ENCODE peak calls at places on chromosome 18, in seven cellular contexts. M is transverse colon, S is astrocyte, E is PC-9, W is tibial artery, T is adrenal gland, V is HCT116. R is an unnamed sample.

GRCh38 chr18:23307567-23308295 is 145.4 kb upstream of the RIOK3 start:
- DNase-seq in S (peak; percentile 76), M (no peak), W (no peak), E (no peak), T (no peak), V (peak; percentile 16), R (no peak)

GRCh38 chr18:76246579-76246978 is 248.5 kb downstream of the ZNF516 start:
- DNase-seq in S (peak; percentile 64), E (no peak), M (no peak), V (no peak), W (no peak), T (no peak), R (no peak)

GRCh38 chr18:54140641-54141040 is 83.8 kb downstream of the MBD2 start:
- DNase-seq in E (no peak), S (peak; percentile 66), M (no peak), W (no peak), V (no peak), T (no peak), R (no peak)

GRCh38 chr18:73283788-73284187 is 416.0 kb upstream of the NETO1 start:
- DNase-seq in T (no peak), S (peak; percentile 73), V (no peak), E (no peak), W (no peak), M (no peak), R (no peak)

GRCh38 chr18:46051731-46052461 is 20.2 kb downstream of the PSTPIP2 start:
- DNase-seq in V (no peak), W (no peak), M (no peak), S (peak; percentile 82), T (peak; percentile 37), E (no peak), R (no peak)

GRCh38 chr18:50424877-50425690 is 50.2 kb downstream of the SKA1 start:
- DNase-seq in M (no peak), T (peak; percentile 96), V (no peak), W (no peak), E (no peak), S (peak; percentile 90), R (no peak)

GRCh38 chr18:8359076-8359475 is 250.2 kb upstream of the RAB12 start:
- DNase-seq in E (no peak), M (no peak), W (no peak), T (no peak), S (no peak), V (no peak), R (no peak)

GRCh38 chr18:3747176-3747973 is 297.4 kb downstream of the TGIF1 start:
- DNase-seq in T (peak; percentile 68), S (peak; percentile 91), V (no peak), M (no peak), W (peak; percentile 48), E (no peak), R (peak; percentile 34)

GRCh38 chr18:55346387-55346786 is 241.6 kb downstream of the TCF4 start:
- DNase-seq in M (no peak), V (no peak), E (no peak), S (no peak), W (no peak), T (no peak), R (no peak)

GRCh38 chr18:22293417-22293816 is 124.0 kb downstream of the GATA6 start:
- DNase-seq in T (peak; percentile 82), W (no peak), S (peak; percentile 64), V (no peak), E (no peak), M (no peak), R (no peak)

GRCh38 chr18:42163316-42163715 is 208.3 kb downstream of the PIK3C3 start:
- DNase-seq in E (no peak), W (no peak), M (no peak), S (no peak), T (no peak), V (no peak), R (no peak)

GRCh38 chr18:8788503-8789429 is 83.4 kb downstream of the MTCL1 start:
- DNase-seq in V (no peak), M (no peak), T (no peak), W (no peak), E (no peak), S (no peak), R (no peak)

GRCh38 chr18:68847219-68847860 is 49.5 kb downstream of the CCDC102B start:
- DNase-seq in M (no peak), V (peak; percentile 19), W (no peak), T (no peak), S (peak; percentile 8), E (no peak), R (no peak)

GRCh38 chr18:79735071-79735980 is 55.7 kb downstream of the CTDP1 start:
- DNase-seq in W (no peak), E (no peak), V (no peak), S (no peak), M (no peak), T (no peak), R (no peak)

GRCh38 chr18:75638597-75639467 is 211.3 kb upstream of the SMIM21 start:
- DNase-seq in M (no peak), E (no peak), S (peak; percentile 61), V (no peak), W (no peak), T (no peak), R (no peak)

GRCh38 chr18:23890589-23890988 is 124.0 kb upstream of the TTC39C start:
- DNase-seq in E (no peak), T (no peak), S (peak; percentile 71), W (no peak), M (no peak), V (no peak), R (no peak)

GRCh38 chr18:3525870-3526420 is 76.0 kb downstream of the TGIF1 start:
- DNase-seq in T (no peak), W (no peak), S (peak; percentile 68), V (no peak), E (no peak), M (peak; percentile 18), R (no peak)

GRCh38 chr18:50780144-50780543 is 39.7 kb downstream of the MRO start:
- DNase-seq in W (no peak), V (no peak), S (no peak), T (no peak), M (no peak), E (no peak), R (no peak)

GRCh38 chr18:58038063-58038462 is 6.0 kb upstream of the NEDD4L start:
- DNase-seq in W (no peak), M (no peak), V (no peak), S (no peak), T (no peak), E (no peak), R (no peak)

GRCh38 chr18:22728016-22728415 is 205.1 kb upstream of the RBBP8 start:
- DNase-seq in V (no peak), T (no peak), W (no peak), M (no peak), E (no peak), S (no peak), R (no peak)

GRCh38 chr18:58254873-58255511 is 211.0 kb downstream of the NEDD4L start:
- DNase-seq in M (no peak), T (no peak), S (no peak), W (no peak), V (no peak), E (no peak), R (no peak)

GRCh38 chr18:76348267-76349066 is 146.6 kb downstream of the ZNF516 start:
- DNase-seq in W (no peak), M (no peak), V (no peak), S (no peak), E (no peak), T (no peak), R (no peak)

GRCh38 chr18:26618130-26618529 is 69.8 kb upstream of the KCTD1 start:
- DNase-seq in T (no peak), W (no peak), V (no peak), S (peak; percentile 12), E (no peak), M (no peak), R (no peak)

GRCh38 chr18:46536215-46536874 is 120.7 kb downstream of the LOXHD1 start:
- DNase-seq in E (peak; percentile 7), S (peak; percentile 38), T (no peak), V (peak; percentile 64), M (no peak), W (no peak), R (peak; percentile 67)

GRCh38 chr18:67359868-67360838 is 156.4 kb downstream of the DSEL start:
- DNase-seq in M (peak; percentile 13), T (peak; percentile 86), S (peak; percentile 93), W (peak; percentile 82), E (peak; percentile 42), V (no peak), R (peak; percentile 74)

GRCh38 chr18:70005580-70005979 is 57.9 kb upstream of the CD226 start:
- DNase-seq in T (no peak), M (no peak), V (no peak), E (no peak), S (no peak), W (no peak), R (no peak)

GRCh38 chr18:45336431-45336830 is 278.8 kb upstream of the SLC14A2 start:
- DNase-seq in V (no peak), W (no peak), S (no peak), E (no peak), T (no peak), M (no peak), R (no peak)

GRCh38 chr18:74485860-74486849 is 10.0 kb upstream of the CNDP2 start:
- DNase-seq in S (no peak), T (no peak), W (no peak), M (no peak), E (no peak), V (no peak), R (no peak)

GRCh38 chr18:70172225-70172624 is 33.3 kb downstream of the RTTN start:
- DNase-seq in V (no peak), S (no peak), T (no peak), W (no peak), E (no peak), M (no peak), R (peak; percentile 4)

GRCh38 chr18:29560270-29560669 is 1383.3 kb upstream of the CDH2 start:
- DNase-seq in V (no peak), E (no peak), S (no peak), W (no peak), T (no peak), M (no peak), R (no peak)
- TF ChIP-seq CTCF in V (no peak), E (no peak), S (no peak), W (no peak), T (no peak), M (no peak), R (no peak)

GRCh38 chr18:78230911-78231310 is 748.7 kb upstream of the SALL3 start:
- DNase-seq in W (no peak), E (no peak), M (no peak), T (no peak), V (no peak), S (no peak), R (no peak)
- H3K27ac ChIP-seq in W (no peak overlapping the region), E (no peak overlapping the region), M (no peak overlapping the region), T (no peak overlapping the region), V (no peak overlapping the region), S (no peak overlapping the region), R (no peak overlapping the region)

DNA sequence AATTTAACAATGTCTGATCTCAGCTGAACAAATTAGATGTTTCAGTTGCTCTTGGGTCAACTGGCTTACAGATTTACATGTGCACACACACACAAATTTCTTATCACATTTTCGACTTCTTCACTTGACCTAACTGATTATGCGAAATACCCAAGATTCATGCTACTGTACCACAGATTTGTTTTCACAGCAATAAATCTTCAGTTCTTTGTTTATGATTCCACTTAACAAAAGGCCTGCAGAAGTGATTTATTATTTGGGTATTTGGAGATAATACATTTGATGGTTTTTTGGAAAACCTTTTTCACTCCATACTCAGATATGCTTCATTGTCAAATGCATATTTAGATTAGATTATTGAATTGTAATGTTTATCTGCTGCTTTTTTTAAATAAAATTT is 129.0 kb downstream of the GALNT1 start:
- DNase-seq in S (peak; percentile 62), M (no peak), T (no peak), E (no peak), W (no peak), V (no peak), R (no peak)
- TF ChIP-seq CTCF in S (no peak), M (no peak), T (no peak), E (no peak), W (no peak), V (no peak), R (no peak)

GRCh38 chr18:36629836-36630235 is 199.0 kb downstream of the TPGS2 start:
- DNase-seq in E (no peak), W (no peak), S (no peak), V (no peak), M (no peak), T (no peak), R (no peak)
- H3K27ac ChIP-seq in E (no peak overlapping the region), W (peak overlapping the region; percentile 88), S (no peak overlapping the region), V (no peak overlapping the region), M (no peak overlapping the region), T (no peak overlapping the region), R (no peak overlapping the region)